ENCODE peak calls at places on chromosomes 5 and 9, in seven cellular contexts. P, Y, E, A, T, L and J are unnamed samples.

GRCh38 chr5:28810751-28811136 is 1772.4 kb upstream of the CDH9 start:
- DNase-seq in L (no peak), P (no peak), Y (no peak), A (no peak), E (no peak), T (no peak), J (no peak)

GRCh38 chr9:126410229-126410628 is 83.6 kb downstream of the MVB12B start:
- DNase-seq in T (no peak), P (no peak), A (no peak), Y (no peak), E (no peak), L (no peak), J (peak; percentile 24)

GRCh38 chr9:122518841-122519240 is at the start of gene OR1J4:
- DNase-seq in Y (no peak), P (no peak), A (no peak), L (no peak), T (no peak), E (no peak), J (no peak)

GRCh38 chr9:109052416-109052815 is 39.1 kb upstream of the CTNNAL1 start:
- DNase-seq in A (no peak), P (no peak), L (no peak), Y (no peak), E (no peak), T (no peak), J (no peak)

GRCh38 chr9:108842610-108843295 is 13.0 kb downstream of the ACTL7B start:
- DNase-seq in T (no peak), E (no peak), Y (no peak), L (no peak), A (peak; percentile 17), P (no peak), J (no peak)

GRCh38 chr5:176781638-176782570 is 28.5 kb upstream of the UNC5A start:
- DNase-seq in A (no peak), L (peak; percentile 27), E (no peak), Y (no peak), T (no peak), P (no peak), J (no peak)

GRCh38 chr5:1291611-1292080 is 3.2 kb downstream of the TERT start:
- DNase-seq in A (peak; percentile 3), Y (no peak), E (no peak), T (no peak), L (peak; percentile 17), P (no peak), J (no peak)

GRCh38 chr5:133287500-133287899 is 235.7 kb downstream of the HSPA4 start:
- DNase-seq in L (no peak), A (peak; percentile 60), E (no peak), T (peak; percentile 30), Y (peak; percentile 62), P (peak; percentile 39), J (no peak)

GRCh38 chr9:126009047-126009446 is 261.9 kb downstream of the PBX3 start:
- DNase-seq in L (no peak), T (no peak), P (no peak), E (no peak), Y (no peak), A (no peak), J (no peak)

GRCh38 chr5:73280821-73281746 is 108.1 kb downstream of the TMEM174 start:
- DNase-seq in Y (no peak), L (no peak), A (no peak), E (peak; percentile 86), P (no peak), T (peak; percentile 88), J (peak; percentile 79)

GRCh38 chr5:149223081-149223848 is 48.4 kb upstream of the AFAP1L1 start:
- DNase-seq in P (no peak), A (no peak), E (no peak), Y (no peak), L (no peak), T (no peak), J (no peak)

GRCh38 chr5:41843456-41844112 is 26.6 kb downstream of the OXCT1 start:
- DNase-seq in A (peak; percentile 41), E (peak; percentile 23), L (no peak), Y (no peak), T (peak; percentile 23), P (no peak), J (peak; percentile 35)

GRCh38 chr9:112890106-112891081 is at the start of gene SLC46A2:
- DNase-seq in Y (peak; percentile 27), A (peak; percentile 20), E (no peak), P (no peak), T (peak; percentile 19), L (no peak), J (no peak)

GRCh38 chr5:117077142-117077541 is 502.5 kb upstream of the SEMA6A start:
- DNase-seq in E (no peak), Y (no peak), A (no peak), P (no peak), T (no peak), L (no peak), J (no peak)

GRCh38 chr5:158560170-158560569 is 539.5 kb downstream of the EBF1 start:
- DNase-seq in T (no peak), P (no peak), E (no peak), Y (no peak), L (no peak), A (no peak), J (no peak)

GRCh38 chr5:14326035-14326909 is 183.1 kb downstream of the TRIO start:
- DNase-seq in Y (no peak), E (no peak), P (no peak), L (no peak), T (no peak), A (peak; percentile 10), J (no peak)

GRCh38 chr9:93071464-93071863 is 13.0 kb downstream of the SUSD3 start:
- DNase-seq in Y (no peak), T (no peak), E (no peak), A (no peak), L (no peak), P (peak; percentile 24), J (no peak)

GRCh38 chr9:131407717-131408195 is 13.9 kb downstream of the PRRC2B start:
- DNase-seq in T (peak; percentile 49), Y (peak; percentile 32), P (peak; percentile 62), L (no peak), A (peak; percentile 43), E (peak; percentile 38), J (no peak)

GRCh38 chr5:132797651-132798050 is 15.5 kb upstream of the SOWAHA start:
- DNase-seq in L (no peak), E (no peak), T (no peak), P (no peak), Y (no peak), A (no peak), J (no peak)

GRCh38 chr5:79318935-79319614 is 83.1 kb downstream of the JMY start:
- DNase-seq in T (no peak), Y (no peak), E (no peak), A (no peak), P (no peak), L (no peak), J (no peak)

DNA sequence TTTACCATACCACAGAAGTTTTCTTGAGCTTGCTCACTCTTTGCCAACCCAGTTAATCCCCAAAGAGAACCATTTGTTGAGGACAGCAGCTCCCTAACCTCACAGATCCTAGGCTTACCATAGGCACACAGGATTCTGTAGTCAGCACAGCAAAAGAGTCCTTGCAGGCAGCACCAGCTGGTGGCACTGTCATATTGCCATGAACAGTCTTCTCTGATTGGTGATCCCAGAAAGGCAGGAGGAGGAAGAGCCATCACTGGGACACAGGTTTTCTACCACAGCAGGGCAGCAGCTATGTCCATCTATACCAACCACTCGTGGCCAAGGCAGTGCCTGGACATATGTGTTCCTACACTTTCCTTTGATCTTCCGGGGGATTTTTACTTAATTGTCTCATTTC is 297.1 kb upstream of the CD180 start:
- DNase-seq in E (peak; percentile 38), Y (peak; percentile 30), P (no peak), T (no peak), A (peak; percentile 27), L (no peak), J (no peak)
- TF ChIP-seq CTCF in E (peak; percentile 28), Y (peak; percentile 46), P (no peak), T (peak; percentile 15), A (no peak), L (peak; percentile 8), J (no peak)

GRCh38 chr5:96434201-96434645 is 1.2 kb upstream of the PCSK1 start:
- DNase-seq in T (peak; percentile 59), L (no peak), Y (peak; percentile 49), P (peak; percentile 16), E (peak; percentile 32), A (peak; percentile 82), J (peak; percentile 27)
- TF ChIP-seq CTCF in T (no peak), L (no peak), Y (peak; percentile 8), P (no peak), E (no peak), A (peak; percentile 14), J (no peak)

GRCh38 chr9:115234094-115234493 is 116.1 kb upstream of the TNC start:
- DNase-seq in L (no peak), A (no peak), P (no peak), T (no peak), E (peak; percentile 78), Y (no peak), J (peak; percentile 69)

GRCh38 chr9:115232375-115232774 is 114.4 kb upstream of the TNC start:
- DNase-seq in A (no peak), L (no peak), P (no peak), T (no peak), E (no peak), Y (no peak), J (no peak)

GRCh38 chr9:115237383-115238087 is 119.6 kb upstream of the TNC start:
- DNase-seq in L (no peak), Y (peak; percentile 69), P (no peak), A (no peak), T (no peak), E (no peak), J (no peak)

GRCh38 chr9:115231116-115231515 is 113.2 kb upstream of the TNC start:
- DNase-seq in T (no peak), P (no peak), L (no peak), A (no peak), Y (no peak), E (no peak), J (no peak)

GRCh38 chr9:115235221-115235620 is 117.3 kb upstream of the TNC start:
- DNase-seq in E (no peak), A (no peak), P (no peak), T (no peak), Y (no peak), L (no peak), J (no peak)
- TF ChIP-seq CTCF in E (no peak), A (no peak), P (no peak), T (no peak), Y (no peak), L (no peak), J (no peak)

DNA sequence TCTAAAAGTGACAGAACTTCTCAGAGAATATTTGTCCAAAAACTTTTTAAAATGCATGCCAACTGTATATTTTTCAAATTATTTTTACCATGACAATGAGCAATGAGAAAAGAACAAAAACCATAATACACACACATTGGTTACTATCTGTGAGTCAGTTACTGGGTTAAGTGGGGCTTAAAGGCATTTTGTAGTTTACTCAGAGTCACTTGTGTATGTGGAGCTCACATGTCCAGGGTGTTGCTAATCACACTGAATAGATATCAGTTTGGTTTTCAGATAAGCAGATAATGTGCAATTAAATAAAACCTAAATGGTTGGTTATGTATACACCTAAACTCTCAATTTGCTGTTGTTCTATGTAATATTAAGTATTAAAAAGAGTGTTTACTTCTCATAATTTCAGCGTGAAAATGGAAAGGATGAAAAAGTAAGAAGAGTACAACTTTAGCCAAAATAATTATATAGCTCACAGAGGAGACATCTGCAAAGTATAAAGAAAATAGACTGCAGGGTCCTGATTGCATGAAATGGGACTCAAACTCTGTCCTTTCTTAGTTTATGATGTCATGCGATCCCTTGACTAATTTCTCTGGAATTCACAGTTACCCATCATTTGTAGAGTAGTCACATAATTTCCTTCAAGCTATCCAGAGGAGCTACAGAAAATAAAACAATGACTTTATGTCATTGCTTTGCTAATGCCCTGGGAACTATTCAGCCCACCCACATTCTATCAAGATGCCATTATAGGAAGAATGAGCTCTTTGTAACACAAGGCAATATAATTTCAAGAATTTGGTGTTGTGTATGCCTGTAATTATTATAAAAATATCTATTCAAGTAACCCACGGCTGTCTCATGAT is 388.0 kb upstream of the ZNF608 start:
- DNase-seq in A (no peak), L (no peak), Y (no peak), E (no peak), P (no peak), T (no peak), J (no peak)
- TF ChIP-seq CTCF in A (no peak), L (no peak), Y (no peak), E (no peak), P (no peak), T (no peak), J (no peak)